ENCODE peak calls at places on chromosomes 11 and 22, in seven cellular contexts. T is PC-9, D is esophagus squamous epithelium, C is heart left ventricle, I is dorsolateral prefrontal cortex, Q is right lobe of liver, U is body of pancreas. B is an unnamed sample.

GRCh38 chr11:114257621-114258558 is 38.3 kb upstream of the NNMT start:
- DNase-seq in C (peak; percentile 69), U (peak; percentile 54), I (peak; percentile 41), Q (peak; percentile 79), D (no peak), T (no peak), B (no peak)

GRCh38 chr11:91170711-91171110 is 947.9 kb upstream of the CHORDC1 start:
- DNase-seq in T (no peak), U (no peak), I (no peak), D (no peak), C (no peak), Q (no peak), B (no peak)

GRCh38 chr11:115135936-115136335 is 368.3 kb downstream of the CADM1 start:
- DNase-seq in Q (no peak), U (no peak), D (no peak), T (no peak), I (no peak), C (no peak), B (no peak)

GRCh38 chr11:94139421-94139820 is 10.8 kb downstream of the PANX1 start:
- DNase-seq in U (no peak), C (no peak), T (no peak), D (no peak), Q (no peak), I (no peak), B (no peak)

GRCh38 chr11:70129051-70129592 is 51.0 kb downstream of the ANO1 start:
- DNase-seq in C (no peak), T (no peak), D (no peak), Q (peak; percentile 83), U (no peak), I (no peak), B (no peak)

GRCh38 chr11:120185678-120186407 is 25.0 kb upstream of the OAF start:
- DNase-seq in T (no peak), U (no peak), C (peak; percentile 73), Q (peak; percentile 27), I (no peak), D (no peak), B (no peak)

GRCh38 chr11:64650923-64651523 is 60.0 kb downstream of the SLC22A12 start:
- DNase-seq in I (no peak), D (no peak), U (no peak), Q (no peak), T (peak; percentile 37), C (no peak), B (no peak)

GRCh38 chr22:43887391-43887790 is 4.4 kb downstream of the PNPLA5 start:
- DNase-seq in I (no peak), U (no peak), T (no peak), C (no peak), D (no peak), Q (no peak), B (no peak)

GRCh38 chr11:38865922-38866321 is 2267.9 kb upstream of the RAG2 start:
- DNase-seq in T (no peak), U (no peak), C (no peak), I (no peak), D (no peak), Q (no peak), B (no peak)

GRCh38 chr11:69471329-69472052 is 10.0 kb upstream of the LINC01488 start:
- DNase-seq in I (no peak), U (no peak), C (peak; percentile 23), T (no peak), Q (no peak), D (no peak), B (no peak)

GRCh38 chr22:20427945-20428417 is 9.6 kb downstream of the SCARF2 start:
- DNase-seq in U (no peak), T (no peak), C (no peak), I (no peak), Q (no peak), D (no peak), B (no peak)

GRCh38 chr11:74686792-74687191 is 44.4 kb downstream of the CHRDL2 start:
- DNase-seq in I (no peak), C (no peak), U (no peak), D (no peak), Q (no peak), T (no peak), B (no peak)

GRCh38 chr11:96045622-96046456 is 121.9 kb upstream of the MTMR2 start:
- DNase-seq in T (no peak), C (peak; percentile 44), U (peak; percentile 60), Q (no peak), D (no peak), I (peak; percentile 21), B (peak; percentile 19)

GRCh38 chr11:119352857-119353260 is 6.4 kb upstream of the MFRP start:
- DNase-seq in C (peak; percentile 68), Q (no peak), U (peak; percentile 84), D (no peak), I (no peak), T (no peak), B (no peak)

GRCh38 chr11:57283231-57283990 is 41.3 kb downstream of the TNKS1BP1 start:
- DNase-seq in U (no peak), T (no peak), D (no peak), Q (no peak), I (no peak), C (no peak), B (no peak)

GRCh38 chr11:75330279-75330678 is 21.2 kb downstream of the ARRB1 start:
- DNase-seq in U (no peak), D (no peak), I (no peak), Q (no peak), T (no peak), C (no peak), B (no peak)

GRCh38 chr22:37194750-37195149 is 6.7 kb upstream of the C1QTNF6 start:
- DNase-seq in T (no peak), U (no peak), I (no peak), Q (no peak), D (no peak), C (no peak), B (no peak)
- H3K27ac ChIP-seq in T (peak overlapping the region; percentile 94), U (no peak overlapping the region), I (no peak overlapping the region), Q (peak overlapping the region; percentile 33), D (no peak overlapping the region), C (no peak overlapping the region), B (no peak overlapping the region)

GRCh38 chr22:47343611-47344010 is 581.2 kb downstream of the TBC1D22A start:
- DNase-seq in Q (no peak), U (no peak), I (no peak), D (no peak), T (no peak), C (no peak), B (no peak)
- H3K4me3 ChIP-seq in Q (no peak overlapping the region), U (no peak overlapping the region), I (no peak overlapping the region), D (no peak overlapping the region), T (no peak overlapping the region), C (no peak overlapping the region), B (no peak overlapping the region)

GRCh38 chr22:29780220-29780619 is 13.1 kb downstream of the UQCR10 start:
- DNase-seq in D (no peak), T (no peak), C (no peak), I (no peak), U (no peak), Q (no peak), B (no peak)
- H3K27ac ChIP-seq in D (peak overlapping the region; percentile 79), T (peak overlapping the region; percentile 66), C (peak overlapping the region; percentile 80), I (peak overlapping the region; percentile 44), U (peak overlapping the region; percentile 91), Q (no peak overlapping the region), B (no peak overlapping the region)

GRCh38 chr11:128906185-128907065 is 15.3 kb downstream of the KCNJ5 start:
- DNase-seq in C (no peak), I (no peak), D (no peak), U (no peak), T (no peak), Q (no peak), B (no peak)

GRCh38 chr11:128904872-128905344 is 13.8 kb downstream of the KCNJ5 start:
- DNase-seq in U (peak; percentile 52), I (no peak), D (no peak), Q (no peak), C (peak; percentile 69), T (peak; percentile 39), B (no peak)

GRCh38 chr11:128904303-128904871 is 13.2 kb downstream of the KCNJ5 start:
- DNase-seq in I (no peak), U (no peak), C (no peak), T (no peak), D (no peak), Q (no peak), B (no peak)

GRCh38 chr11:128903248-128904041 is 12.3 kb downstream of the KCNJ5 start:
- DNase-seq in C (peak; percentile 68), U (no peak), Q (no peak), T (no peak), D (no peak), I (peak; percentile 17), B (no peak)

GRCh38 chr11:128905345-128906184 is 14.4 kb downstream of the KCNJ5 start:
- DNase-seq in Q (no peak), T (peak; percentile 68), D (no peak), C (peak; percentile 64), I (no peak), U (peak; percentile 71), B (no peak)
- H3K4me3 ChIP-seq in Q (peak overlapping the region; percentile 39), T (peak overlapping the region; percentile 74), D (peak overlapping the region; percentile 63), C (peak overlapping the region; percentile 59), I (peak overlapping the region; percentile 55), U (peak overlapping the region; percentile 40), B (peak overlapping the region; percentile 90)

GRCh38 chr11:125091247-125091876 is 20.1 kb downstream of the TMEM218 start:
- DNase-seq in D (no peak), U (no peak), T (peak; percentile 36), I (no peak), C (peak; percentile 54), Q (no peak), B (no peak)
- H3K27ac ChIP-seq in D (peak overlapping the region; percentile 53), U (no peak overlapping the region), T (peak overlapping the region; percentile 70), I (no peak overlapping the region), C (no peak overlapping the region), Q (no peak overlapping the region), B (no peak overlapping the region)

DNA sequence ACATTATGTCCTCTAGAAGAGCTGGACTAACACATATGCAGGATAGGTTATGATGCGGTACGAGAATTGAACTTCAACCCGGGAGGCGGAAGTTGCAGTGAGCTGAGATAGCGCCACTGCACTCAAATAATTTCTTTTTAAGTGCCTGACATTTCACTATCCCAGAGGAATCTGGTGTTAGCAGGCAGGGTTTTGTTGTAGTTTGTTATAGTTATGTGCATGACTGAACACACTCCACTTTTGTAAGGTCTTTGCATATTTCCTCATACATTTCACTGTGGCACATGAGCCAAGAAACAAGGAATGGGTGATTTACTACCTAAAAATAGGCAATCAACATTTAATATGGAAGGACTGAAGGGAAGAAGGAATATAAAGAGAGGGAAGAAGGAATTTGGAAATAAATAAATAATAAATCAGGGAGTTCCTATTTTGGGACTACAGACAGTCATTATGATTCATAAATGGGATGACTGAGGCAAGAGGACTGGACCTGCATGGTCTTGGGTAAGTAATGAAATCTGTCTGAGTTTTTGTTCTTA is 8.7 kb upstream of the HIPK3 start:
- DNase-seq in C (no peak), U (no peak), T (no peak), Q (no peak), D (no peak), I (no peak), B (no peak)
- H3K4me3 ChIP-seq in C (no peak overlapping the region), U (no peak overlapping the region), T (no peak overlapping the region), Q (no peak overlapping the region), D (no peak overlapping the region), I (no peak overlapping the region), B (peak overlapping the region; percentile 3)